ENCODE peak calls at places on chromosomes 5 and 9, in four cellular contexts. C is glutamatergic neuron, A is HEK293T, R is kidney. S is an unnamed sample.

GRCh38 chr5:58961631-58962280 is 378.9 kb downstream of the RAB3C start:
- DNase-seq in C (no peak), A (no peak), R (no peak), S (no peak)

GRCh38 chr5:58437661-58438060 is 22.2 kb downstream of the PLK2 start:
- DNase-seq in C (no peak), A (no peak), R (no peak), S (no peak)

GRCh38 chr5:73272351-73272750 is 99.4 kb downstream of the TMEM174 start:
- DNase-seq in C (no peak), A (no peak), R (no peak), S (no peak)

GRCh38 chr5:103466494-103466893 is 96.1 kb downstream of the NUDT12 start:
- DNase-seq in C (no peak), A (no peak), R (no peak), S (no peak)

GRCh38 chr9:93129691-93130500 is 4.2 kb downstream of the NINJ1 start:
- DNase-seq in C (no peak), A (no peak), R (peak; percentile 80), S (peak; percentile 89)

GRCh38 chr5:171907731-171908343 is 98.6 kb downstream of the FBXW11 start:
- DNase-seq in C (peak; percentile 46), A (peak; percentile 62), R (no peak), S (no peak)

GRCh38 chr5:2196989-2197531 is 314.3 kb upstream of the IRX4 start:
- DNase-seq in C (no peak), A (no peak), R (no peak), S (no peak)

GRCh38 chr5:113489299-113489698 is 1.0 kb upstream of the MCC start:
- DNase-seq in C (no peak), A (no peak), R (no peak), S (no peak)